ENCODE peak calls at places on chromosomes 6 and 20, in five cellular contexts. E is coronary artery, X is GM12865, T is mucosa of descending colon, O is colonic mucosa. W is an unnamed sample.

GRCh38 chr6:100472674-100473073 is 8.0 kb upstream of the SIM1 start:
- DNase-seq in E (no peak), X (peak; percentile 78), T (no peak), O (no peak), W (no peak)

GRCh38 chr6:162907876-162908481 is 180.2 kb downstream of the PACRG start:
- DNase-seq in E (no peak), X (peak; percentile 74), T (no peak), O (no peak), W (peak; percentile 43)

GRCh38 chr20:51121901-51122412 is 99.0 kb upstream of the KCNG1 start:
- DNase-seq in E (no peak), X (no peak), T (no peak), O (no peak), W (no peak)

GRCh38 chr6:3022765-3023662 is 23.3 kb downstream of the NQO2 start:
- DNase-seq in E (no peak), X (peak; percentile 35), T (peak; percentile 40), O (peak; percentile 46), W (no peak)

GRCh38 chr20:20814685-20815084 is 102.2 kb upstream of the RALGAPA2 start:
- DNase-seq in E (no peak), X (no peak), T (no peak), O (no peak), W (no peak)

GRCh38 chr6:162371133-162371532 is 356.4 kb downstream of the PRKN start:
- DNase-seq in E (no peak), X (no peak), T (no peak), O (no peak), W (no peak)

GRCh38 chr6:143696327-143697000 is 18.7 kb downstream of the PHACTR2 start:
- DNase-seq in E (no peak), X (no peak), T (no peak), O (no peak), W (no peak)

GRCh38 chr6:136811261-136811660 is 11.1 kb upstream of the PEX7 start:
- DNase-seq in E (no peak), X (no peak), T (no peak), O (no peak), W (no peak)

GRCh38 chr6:80637312-80637711 is 530.8 kb downstream of the BCKDHB start:
- DNase-seq in E (no peak), X (no peak), T (no peak), O (no peak), W (no peak)

GRCh38 chr6:122495612-122496011 is 24.0 kb upstream of the SERINC1 start:
- DNase-seq in E (no peak), X (peak; percentile 56), T (no peak), O (no peak), W (no peak)

GRCh38 chr20:58614984-58615760 is 35.9 kb upstream of the STX16 start:
- DNase-seq in E (no peak), X (no peak), T (no peak), O (no peak), W (no peak)

GRCh38 chr6:159844737-159845645 is 44.9 kb downstream of the PNLDC1 start:
- DNase-seq in E (no peak), X (no peak), T (no peak), O (no peak), W (no peak)

GRCh38 chr20:41428285-41428684 is 61.7 kb upstream of the EMILIN3 start:
- DNase-seq in E (no peak), X (no peak), T (no peak), O (no peak), W (peak; percentile 43)

GRCh38 chr20:10090588-10091166 is 55.9 kb downstream of the ANKEF1 start:
- DNase-seq in E (no peak), X (peak; percentile 61), T (peak; percentile 69), O (peak; percentile 36), W (no peak)

GRCh38 chr20:32227744-32228688 is 20.3 kb downstream of the POFUT1 start:
- DNase-seq in E (no peak), X (no peak), T (peak; percentile 93), O (peak; percentile 90), W (no peak)

GRCh38 chr6:167590193-167590592 is 236.5 kb upstream of the AFDN start:
- DNase-seq in E (no peak), X (no peak), T (no peak), O (peak; percentile 1), W (no peak)

GRCh38 chr20:20732641-20733040 is 20.2 kb upstream of the RALGAPA2 start:
- DNase-seq in E (no peak), X (peak; percentile 56), T (no peak), O (no peak), W (no peak)

GRCh38 chr20:52552181-52552872 is 360.7 kb upstream of the ZFP64 start:
- DNase-seq in E (no peak), X (no peak), T (no peak), O (no peak), W (peak; percentile 27)

GRCh38 chr20:7704021-7704420 is 236.2 kb downstream of the HAO1 start:
- DNase-seq in E (no peak), X (no peak), T (no peak), O (no peak), W (no peak)

GRCh38 chr20:35523298-35523888 is 6.1 kb downstream of the C20orf173 start:
- DNase-seq in E (no peak), X (peak; percentile 21), T (no peak), O (no peak), W (no peak)

GRCh38 chr6:699319-699718 is 6.4 kb upstream of the EXOC2 start:
- DNase-seq in E (no peak), X (no peak), T (no peak), O (no peak), W (no peak)

GRCh38 chr6:132188865-132189264 is 212.4 kb downstream of the MOXD1 start:
- DNase-seq in E (no peak), X (no peak), T (no peak), O (no peak), W (peak; percentile 67)

GRCh38 chr6:54097753-54098152 is 13.5 kb upstream of the MLIP start:
- DNase-seq in E (no peak), X (no peak), T (no peak), O (no peak), W (no peak)

GRCh38 chr6:7138111-7138510 is 30.4 kb downstream of the RREB1 start:
- DNase-seq in E (no peak), X (no peak), T (no peak), O (no peak), W (no peak)
- H3K4me3 ChIP-seq in E (peak overlapping the region; percentile 53), X (peak overlapping the region; percentile 21), T (no peak overlapping the region), O (no peak overlapping the region), W (no peak overlapping the region)

DNA sequence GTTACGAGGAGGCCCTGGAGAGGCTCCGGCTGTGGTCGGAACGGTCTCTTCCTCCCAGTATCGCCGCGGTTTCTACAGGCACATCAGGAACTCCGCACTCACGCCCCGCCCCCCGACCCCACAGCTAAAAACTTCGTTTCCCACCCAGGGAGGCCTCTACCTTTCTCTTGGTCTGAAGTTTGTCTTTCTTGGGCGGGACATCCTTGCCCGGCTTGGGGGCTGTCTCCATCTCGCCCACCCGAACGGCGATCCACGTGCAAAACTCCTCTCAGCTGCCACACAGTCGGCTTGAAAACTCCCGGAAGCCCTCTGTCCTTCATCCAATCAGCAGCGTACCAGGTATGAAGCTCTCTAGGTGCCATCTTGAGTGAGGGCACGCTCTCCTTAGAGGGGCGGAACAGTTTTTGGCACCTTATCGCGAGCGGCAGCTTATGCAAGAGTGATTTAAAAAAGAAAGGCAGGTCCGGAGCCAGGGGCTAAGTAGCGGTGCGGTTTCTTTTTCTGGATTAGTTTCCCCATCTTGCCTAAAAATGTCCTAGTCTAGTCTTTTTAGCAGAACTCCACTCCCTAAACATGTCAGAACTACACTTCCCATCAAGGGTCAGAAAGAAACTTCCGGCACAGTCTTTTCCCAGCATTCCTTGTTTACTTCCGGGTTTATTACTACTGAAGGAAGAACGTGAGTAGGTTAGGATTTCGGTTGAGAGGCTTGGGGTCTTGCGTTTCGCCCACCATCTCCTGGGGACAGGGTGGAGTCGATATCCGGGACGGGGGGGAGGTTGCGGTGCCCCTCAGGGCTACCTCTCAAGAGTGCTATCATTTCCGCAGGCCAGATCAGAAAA is at the start of the genes PFDN6 and WDR46:
- DNase-seq in E (peak; percentile 91), X (peak; percentile 92), T (peak; percentile 88), O (peak; percentile 87), W (peak; percentile 73)
- TF ChIP-seq CTCF in E (no peak), X (no peak), T (peak; percentile 6), O (no peak), W (no peak)

DNA sequence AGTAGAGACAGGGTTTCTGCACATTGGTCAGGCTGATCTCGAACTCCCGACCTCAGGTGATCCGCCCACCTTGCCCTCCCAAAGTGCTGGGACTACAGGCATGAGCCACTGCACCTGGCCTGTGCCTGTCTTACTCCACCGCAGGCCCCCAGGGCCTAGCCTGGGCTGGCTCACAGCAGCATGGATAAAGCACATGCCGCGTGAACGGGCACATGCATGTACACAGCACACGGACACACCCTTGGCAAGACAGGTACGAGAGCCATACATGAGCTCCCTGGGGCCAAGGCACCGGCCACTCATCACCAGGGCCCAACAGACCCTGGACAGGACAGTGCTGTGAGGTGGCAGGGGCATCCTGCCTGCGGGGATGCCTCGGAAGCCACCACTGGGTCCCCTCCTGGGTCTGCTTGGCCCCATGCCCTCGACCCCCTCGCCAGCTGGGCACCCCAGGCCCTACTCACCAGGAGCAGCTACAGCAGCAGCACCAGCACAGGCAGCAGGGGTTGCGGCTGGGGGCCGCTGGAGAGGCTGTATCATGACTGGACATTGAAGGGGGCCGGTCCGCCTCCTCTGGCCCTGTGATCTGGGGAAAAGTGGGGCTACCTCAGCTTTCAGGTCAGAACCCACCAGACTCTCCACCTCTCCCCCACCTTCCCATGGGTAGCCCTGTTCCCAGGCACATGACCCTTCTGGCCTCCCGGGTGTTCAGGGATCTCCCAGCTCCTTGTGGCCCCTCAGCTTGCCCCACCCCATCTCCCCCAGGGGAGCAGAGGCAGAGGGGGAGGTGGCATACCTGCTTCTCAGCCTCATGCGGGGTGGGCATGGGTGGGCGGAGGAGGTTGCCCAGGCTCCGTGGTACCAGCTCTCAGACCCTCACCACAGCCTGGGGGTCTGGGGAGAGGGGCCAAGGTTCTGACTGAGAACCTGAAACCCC is 3.0 kb downstream of the RGS19 start:
- DNase-seq in E (no peak), X (no peak), T (no peak), O (no peak), W (no peak)
- H3K4me3 ChIP-seq in E (peak overlapping the region; percentile 80), X (peak overlapping the region; percentile 60), T (no peak overlapping the region), O (peak overlapping the region; percentile 59), W (no peak overlapping the region)

GRCh38 chr20:61662226-61662945 is 403.3 kb downstream of the TAF4 start:
- DNase-seq in E (no peak), X (no peak), T (no peak), O (no peak), W (no peak)
- TF ChIP-seq CTCF in E (no peak), X (no peak), T (no peak), O (no peak), W (peak; percentile 18)

DNA sequence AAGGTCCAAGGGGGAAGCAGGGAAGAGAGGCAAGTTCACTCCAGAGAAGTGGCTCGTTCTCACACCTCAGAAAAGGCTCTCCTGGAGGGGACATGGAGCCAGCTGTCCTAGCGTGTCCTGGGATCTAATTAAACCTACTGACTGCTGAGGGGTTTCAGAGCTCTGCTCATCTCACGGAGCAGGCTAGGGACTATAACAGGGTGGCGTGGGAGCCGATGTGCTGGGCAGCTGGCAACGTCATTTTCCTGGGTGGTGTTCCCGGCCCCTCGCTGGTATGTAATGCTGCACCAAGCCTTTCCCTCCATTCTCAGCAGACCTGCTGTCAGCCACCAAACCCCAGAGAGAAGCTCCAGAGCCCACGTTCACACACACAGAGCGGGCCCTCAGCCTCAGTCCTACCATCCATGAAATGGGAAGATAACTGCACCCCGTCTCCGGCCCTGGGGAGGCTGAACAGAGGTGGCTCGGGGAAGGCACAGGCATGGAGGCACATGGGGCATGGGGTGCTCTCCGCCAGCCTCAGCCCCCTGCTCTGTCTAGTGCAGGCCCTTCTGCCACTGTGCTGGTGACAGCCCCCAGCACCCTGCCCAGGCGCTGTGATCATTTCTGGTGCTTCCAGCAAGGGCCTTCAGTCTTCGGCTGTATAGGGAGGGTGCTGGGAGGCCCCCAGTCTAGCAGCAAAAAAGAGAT is 1.9 kb downstream of the CST7 start:
- DNase-seq in E (peak; percentile 62), X (no peak), T (no peak), O (peak; percentile 16), W (no peak)
- H3K4me3 ChIP-seq in E (no peak overlapping the region), X (no peak overlapping the region), T (no peak overlapping the region), O (no peak overlapping the region), W (no peak overlapping the region)